ENCODE peak calls at places on chromosomes 11 and 22, in five cellular contexts. N is prostate gland, W is right lobe of liver, M is body of pancreas, L is HCT116. Q is an unnamed sample.

GRCh38 chr22:37095113-37095512 is 14.4 kb downstream of the TMPRSS6 start:
- DNase-seq in N (no peak), W (no peak), M (no peak), L (no peak), Q (no peak)

GRCh38 chr11:7551571-7551970 is 37.8 kb downstream of the PPFIBP2 start:
- DNase-seq in N (no peak), W (no peak), M (no peak), L (no peak), Q (no peak)

GRCh38 chr11:83726316-83726715 is 440.1 kb upstream of the CCDC90B start:
- DNase-seq in N (no peak), W (no peak), M (no peak), L (no peak), Q (no peak)

GRCh38 chr11:7520011-7520942 is 6.5 kb downstream of the PPFIBP2 start:
- DNase-seq in N (no peak), W (no peak), M (no peak), L (no peak), Q (no peak)

GRCh38 chr11:15216678-15217077 is 102.0 kb downstream of the INSC start:
- DNase-seq in N (no peak), W (no peak), M (no peak), L (peak; percentile 7), Q (no peak)

GRCh38 chr11:1832181-1832988 is 2.4 kb upstream of the SYT8 start:
- DNase-seq in N (no peak), W (no peak), M (peak; percentile 69), L (no peak), Q (peak; percentile 85)

GRCh38 chr11:3123316-3123715 is 41.8 kb downstream of the OSBPL5 start:
- DNase-seq in N (peak; percentile 74), W (peak; percentile 43), M (no peak), L (no peak), Q (no peak)

GRCh38 chr22:50603511-50604255 is 3.1 kb downstream of the MAPK8IP2 start:
- DNase-seq in N (no peak), W (no peak), M (no peak), L (no peak), Q (no peak)

GRCh38 chr22:47632646-47633045 is 870.2 kb downstream of the TBC1D22A start:
- DNase-seq in N (no peak), W (no peak), M (no peak), L (no peak), Q (no peak)

GRCh38 chr22:27244328-27244727 is 557.2 kb downstream of the MN1 start:
- DNase-seq in N (no peak), W (no peak), M (no peak), L (no peak), Q (no peak)

GRCh38 chr11:78399136-78399535 is 18.5 kb downstream of the GAB2 start:
- DNase-seq in N (no peak), W (no peak), M (no peak), L (no peak), Q (no peak)

GRCh38 chr11:72924568-72925190 is 110.5 kb downstream of the ATG16L2 start:
- DNase-seq in N (no peak), W (no peak), M (no peak), L (peak; percentile 8), Q (no peak)

GRCh38 chr22:36320553-36320952 is 67.2 kb downstream of the MYH9 start:
- DNase-seq in N (no peak), W (no peak), M (no peak), L (no peak), Q (no peak)

GRCh38 chr11:129894281-129895125 is 875 bp downstream of the NFRKB start:
- DNase-seq in N (no peak), W (no peak), M (no peak), L (no peak), Q (no peak)

GRCh38 chr11:104219081-104219480 is 55.1 kb upstream of the PDGFD start:
- DNase-seq in N (no peak), W (no peak), M (no peak), L (no peak), Q (no peak)

GRCh38 chr11:11533751-11534150 is 88.1 kb downstream of the GALNT18 start:
- DNase-seq in N (no peak), W (no peak), M (no peak), L (no peak), Q (no peak)

GRCh38 chr11:72422414-72422813 is 11.9 kb downstream of the CLPB start:
- DNase-seq in N (no peak), W (no peak), M (no peak), L (no peak), Q (no peak)

GRCh38 chr22:28953399-28953798 is 70.0 kb downstream of the ZNRF3 start:
- DNase-seq in N (no peak), W (no peak), M (no peak), L (no peak), Q (no peak)

GRCh38 chr11:70423523-70424505 is 25.5 kb downstream of the CTTN start:
- DNase-seq in N (no peak), W (no peak), M (no peak), L (no peak), Q (no peak)

GRCh38 chr11:34830648-34831047 is 85.5 kb downstream of the APIP start:
- DNase-seq in N (no peak), W (no peak), M (no peak), L (no peak), Q (no peak)

GRCh38 chr22:42160830-42161696 is 30.5 kb upstream of the CYP2D6 start:
- DNase-seq in N (no peak), W (no peak), M (no peak), L (peak; percentile 34), Q (no peak)

GRCh38 chr11:80955588-80955987 is 1514.8 kb upstream of the TENM4 start:
- DNase-seq in N (no peak), W (no peak), M (no peak), L (no peak), Q (no peak)

GRCh38 chr11:133718831-133719230 is 126.5 kb downstream of the SPATA19 start:
- DNase-seq in N (no peak), W (no peak), M (no peak), L (no peak), Q (no peak)

GRCh38 chr11:120748485-120748814 is 236.9 kb downstream of the GRIK4 start:
- DNase-seq in N (no peak), W (no peak), M (no peak), L (no peak), Q (no peak)

GRCh38 chr11:76835928-76836612 is 24.6 kb upstream of the ACER3 start:
- DNase-seq in N (peak; percentile 90), W (no peak), M (peak; percentile 53), L (no peak), Q (peak; percentile 57)

GRCh38 chr11:118947999-118948398 is 8.1 kb upstream of the UPK2 start:
- DNase-seq in N (no peak), W (no peak), M (no peak), L (no peak), Q (no peak)

GRCh38 chr11:76787911-76788596 is 4.9 kb downstream of the TSKU start:
- DNase-seq in N (no peak), W (peak; percentile 57), M (no peak), L (peak; percentile 61), Q (peak; percentile 63)

GRCh38 chr11:72624496-72625201 is 49.6 kb downstream of the PDE2A start:
- DNase-seq in N (no peak), W (no peak), M (no peak), L (no peak), Q (peak; percentile 53)

GRCh38 chr11:131476266-131476665 is 105.9 kb downstream of the NTM start:
- DNase-seq in N (no peak), W (no peak), M (no peak), L (no peak), Q (no peak)

GRCh38 chr11:3641191-3641590 is 601 bp downstream of the ART5 start:
- DNase-seq in N (no peak), W (no peak), M (no peak), L (no peak), Q (no peak)

GRCh38 chr11:42770444-42771065 is 541.2 kb upstream of the API5 start:
- DNase-seq in N (no peak), W (peak; percentile 40), M (peak; percentile 24), L (no peak), Q (no peak)

GRCh38 chr11:75534291-75535038 is 8.7 kb upstream of the GDPD5 start:
- DNase-seq in N (peak; percentile 15), W (no peak), M (no peak), L (peak; percentile 33), Q (no peak)

GRCh38 chr11:115845872-115846271 is 341.7 kb upstream of the CADM1 start:
- DNase-seq in N (no peak), W (no peak), M (no peak), L (no peak), Q (no peak)

GRCh38 chr11:128494418-128495332 is 92.7 kb downstream of the ETS1 start:
- DNase-seq in N (no peak), W (no peak), M (no peak), L (no peak), Q (no peak)

GRCh38 chr11:3162410-3163240 is 2.5 kb downstream of the OSBPL5 start:
- DNase-seq in N (no peak), W (no peak), M (peak; percentile 5), L (no peak), Q (no peak)

GRCh38 chr11:27688076-27688475 is 12.2 kb downstream of the BDNF start:
- DNase-seq in N (no peak), W (no peak), M (no peak), L (no peak), Q (no peak)

GRCh38 chr11:85658180-85658579 is 6.7 kb downstream of the CREBZF start:
- DNase-seq in N (no peak), W (no peak), M (no peak), L (no peak), Q (no peak)
- H3K4me3 ChIP-seq in N (no peak overlapping the region), W (no peak overlapping the region), M (no peak overlapping the region), L (no peak overlapping the region), Q (no peak overlapping the region)

GRCh38 chr22:31080164-31080847 is 812 bp upstream of the SMTN start:
- DNase-seq in N (no peak), W (no peak), M (no peak), L (no peak), Q (no peak)

GRCh38 chr22:31079095-31079642 is 1.9 kb upstream of the SMTN start:
- DNase-seq in N (no peak), W (no peak), M (peak; percentile 77), L (no peak), Q (peak; percentile 75)

GRCh38 chr22:31082606-31083376 is 1.7 kb downstream of the SMTN start:
- DNase-seq in N (peak; percentile 50), W (no peak), M (peak; percentile 69), L (peak; percentile 69), Q (peak; percentile 84)

GRCh38 chr22:31081963-31082605 is 966 bp downstream of the SMTN start:
- DNase-seq in N (no peak), W (no peak), M (no peak), L (no peak), Q (no peak)

GRCh38 chr22:31080848-31081649 is at the start of gene SMTN:
- DNase-seq in N (peak; percentile 94), W (peak; percentile 94), M (peak; percentile 96), L (peak; percentile 83), Q (peak; percentile 97)
- TF ChIP-seq POLR2A in N (peak; percentile 100), W (peak; percentile 95), M (peak; percentile 97), L (peak; percentile 81), Q (peak; percentile 95)

GRCh38 chr11:123188508-123189165 is 6.4 kb downstream of the CLMP start:
- DNase-seq in N (no peak), W (no peak), M (no peak), L (no peak), Q (no peak)
- H3K4me3 ChIP-seq in N (no peak overlapping the region), W (no peak overlapping the region), M (no peak overlapping the region), L (no peak overlapping the region), Q (no peak overlapping the region)

GRCh38 chr22:20116951-20117645 is at the start of gene TRMT2A:
- DNase-seq in N (peak; percentile 97), W (peak; percentile 98), M (peak; percentile 98), L (peak; percentile 97), Q (peak; percentile 99)
- TF ChIP-seq POLR2A in N (peak; percentile 37), W (peak; percentile 77), M (peak; percentile 65), L (peak; percentile 38), Q (peak; percentile 16)

GRCh38 chr22:49052023-49052538 is 775.6 kb downstream of the BRD1 start:
- DNase-seq in N (no peak), W (no peak), M (peak; percentile 26), L (no peak), Q (no peak)
- H3K4me3 ChIP-seq in N (peak overlapping the region; percentile 18), W (peak overlapping the region; percentile 38), M (no peak overlapping the region), L (no peak overlapping the region), Q (peak overlapping the region; percentile 15)